ENCODE peak calls at places on chromosomes 6 and 20, in nine cellular contexts. One of them, this sample, is unnamed.

GRCh38 chr6:81465859-81466258 is 286.6 kb downstream of the TENT5A start:
- DNase-seq in tibial artery: no peak
- DNase-seq in CD4-positive, alpha-beta T cell: no peak
- DNase-seq in omental fat pad: no peak
- DNase-seq in GM12865: peak; percentile 4
- DNase-seq in CD8-positive, alpha-beta T cell: no peak
- DNase-seq in neural progenitor cell: peak; percentile 47
- DNase-seq in A673: peak; percentile 62
- DNase-seq in mammary epithelial cell: peak; percentile 4
- DNase-seq in this sample: peak; percentile 26

GRCh38 chr6:20409427-20409971 is 7.8 kb downstream of the E2F3 start:
- DNase-seq in tibial artery: no peak
- DNase-seq in CD4-positive, alpha-beta T cell: no peak
- DNase-seq in omental fat pad: no peak
- DNase-seq in GM12865: peak; percentile 86
- DNase-seq in CD8-positive, alpha-beta T cell: no peak
- DNase-seq in neural progenitor cell: no peak
- DNase-seq in A673: no peak
- DNase-seq in mammary epithelial cell: no peak
- DNase-seq in this sample: no peak

GRCh38 chr20:37898301-37899104 is 4.4 kb upstream of the VSTM2L start:
- DNase-seq in tibial artery: no peak
- DNase-seq in CD4-positive, alpha-beta T cell: no peak
- DNase-seq in omental fat pad: no peak
- DNase-seq in GM12865: no peak
- DNase-seq in CD8-positive, alpha-beta T cell: no peak
- DNase-seq in neural progenitor cell: no peak
- DNase-seq in A673: peak; percentile 74
- DNase-seq in mammary epithelial cell: peak; percentile 41
- DNase-seq in this sample: no peak

GRCh38 chr6:54291146-54291545 is 17.1 kb upstream of the TINAG start:
- DNase-seq in tibial artery: no peak
- DNase-seq in CD4-positive, alpha-beta T cell: no peak
- DNase-seq in omental fat pad: no peak
- DNase-seq in GM12865: peak; percentile 35
- DNase-seq in CD8-positive, alpha-beta T cell: no peak
- DNase-seq in neural progenitor cell: no peak
- DNase-seq in A673: peak; percentile 78
- DNase-seq in mammary epithelial cell: peak; percentile 96
- DNase-seq in this sample: no peak

GRCh38 chr6:104884867-104885517 is 25.3 kb upstream of the HACE1 start:
- DNase-seq in tibial artery: no peak
- DNase-seq in CD4-positive, alpha-beta T cell: no peak
- DNase-seq in omental fat pad: no peak
- DNase-seq in GM12865: no peak
- DNase-seq in CD8-positive, alpha-beta T cell: no peak
- DNase-seq in neural progenitor cell: no peak
- DNase-seq in A673: peak; percentile 21
- DNase-seq in mammary epithelial cell: no peak
- DNase-seq in this sample: no peak

GRCh38 chr20:25859649-25860530 is 163.2 kb upstream of the ZNF337 start:
- DNase-seq in tibial artery: peak; percentile 87
- DNase-seq in CD4-positive, alpha-beta T cell: peak; percentile 52
- DNase-seq in omental fat pad: no peak
- DNase-seq in GM12865: no peak
- DNase-seq in CD8-positive, alpha-beta T cell: no peak
- DNase-seq in neural progenitor cell: peak; percentile 90
- DNase-seq in A673: peak; percentile 67
- DNase-seq in mammary epithelial cell: peak; percentile 35
- DNase-seq in this sample: peak; percentile 30

GRCh38 chr20:31560900-31561598 is 44.0 kb upstream of the ID1 start:
- DNase-seq in tibial artery: peak; percentile 81
- DNase-seq in CD4-positive, alpha-beta T cell: no peak
- DNase-seq in omental fat pad: no peak
- DNase-seq in GM12865: no peak
- DNase-seq in CD8-positive, alpha-beta T cell: no peak
- DNase-seq in neural progenitor cell: no peak
- DNase-seq in A673: peak; percentile 54
- DNase-seq in mammary epithelial cell: peak; percentile 94
- DNase-seq in this sample: peak; percentile 87

GRCh38 chr6:12353731-12354130 is 63.6 kb downstream of the EDN1 start:
- DNase-seq in tibial artery: no peak
- DNase-seq in CD4-positive, alpha-beta T cell: no peak
- DNase-seq in omental fat pad: no peak
- DNase-seq in GM12865: no peak
- DNase-seq in CD8-positive, alpha-beta T cell: no peak
- DNase-seq in neural progenitor cell: no peak
- DNase-seq in A673: no peak
- DNase-seq in mammary epithelial cell: no peak
- DNase-seq in this sample: no peak

GRCh38 chr6:52505726-52506501 is 70.9 kb downstream of the TRAM2 start:
- DNase-seq in tibial artery: no peak
- DNase-seq in CD4-positive, alpha-beta T cell: no peak
- DNase-seq in omental fat pad: no peak
- DNase-seq in GM12865: no peak
- DNase-seq in CD8-positive, alpha-beta T cell: no peak
- DNase-seq in neural progenitor cell: no peak
- DNase-seq in A673: no peak
- DNase-seq in mammary epithelial cell: no peak
- DNase-seq in this sample: no peak

GRCh38 chr6:52504778-52505127 is 72.1 kb downstream of the TRAM2 start:
- DNase-seq in tibial artery: no peak
- DNase-seq in CD4-positive, alpha-beta T cell: no peak
- DNase-seq in omental fat pad: no peak
- DNase-seq in GM12865: no peak
- DNase-seq in CD8-positive, alpha-beta T cell: no peak
- DNase-seq in neural progenitor cell: no peak
- DNase-seq in A673: no peak
- DNase-seq in mammary epithelial cell: no peak
- DNase-seq in this sample: no peak

GRCh38 chr6:52502306-52503029 is 74.4 kb downstream of the TRAM2 start:
- DNase-seq in tibial artery: no peak
- DNase-seq in CD4-positive, alpha-beta T cell: no peak
- DNase-seq in omental fat pad: no peak
- DNase-seq in GM12865: no peak
- DNase-seq in CD8-positive, alpha-beta T cell: no peak
- DNase-seq in neural progenitor cell: no peak
- DNase-seq in A673: no peak
- DNase-seq in mammary epithelial cell: no peak
- DNase-seq in this sample: no peak

GRCh38 chr6:52503853-52504777 is 72.7 kb downstream of the TRAM2 start:
- DNase-seq in tibial artery: peak; percentile 98
- DNase-seq in CD4-positive, alpha-beta T cell: no peak
- DNase-seq in omental fat pad: peak; percentile 58
- DNase-seq in GM12865: no peak
- DNase-seq in CD8-positive, alpha-beta T cell: no peak
- DNase-seq in neural progenitor cell: no peak
- DNase-seq in A673: no peak
- DNase-seq in mammary epithelial cell: peak; percentile 99
- DNase-seq in this sample: peak; percentile 99

DNA sequence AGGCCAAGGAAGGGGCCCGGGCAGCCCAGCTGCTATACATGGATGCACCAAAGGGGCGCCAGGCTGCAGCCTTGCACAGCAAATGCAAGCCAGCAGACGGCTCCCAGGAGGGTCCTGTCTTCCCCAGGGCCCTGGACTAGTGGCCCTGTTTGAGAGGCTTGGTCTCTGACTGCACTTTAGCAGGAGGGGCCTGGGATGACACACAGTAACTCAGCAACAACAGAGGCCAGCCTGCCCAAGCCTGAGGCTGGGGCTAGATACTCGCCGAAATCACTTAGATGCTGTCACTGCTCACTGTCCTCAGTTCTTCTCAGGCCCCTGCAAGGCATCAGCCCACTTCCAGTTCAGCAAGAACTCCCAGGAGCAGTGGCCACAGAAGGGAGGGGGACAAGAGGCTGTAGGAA is 73.5 kb downstream of the TRAM2 start:
- DNase-seq in tibial artery: no peak
- DNase-seq in CD4-positive, alpha-beta T cell: no peak
- DNase-seq in omental fat pad: no peak
- DNase-seq in GM12865: no peak
- DNase-seq in CD8-positive, alpha-beta T cell: no peak
- DNase-seq in neural progenitor cell: peak; percentile 62
- DNase-seq in A673: no peak
- DNase-seq in mammary epithelial cell: no peak
- DNase-seq in this sample: peak; percentile 32
- TF ChIP-seq CTCF in tibial artery: peak; percentile 19
- TF ChIP-seq CTCF in CD4-positive, alpha-beta T cell: no peak
- TF ChIP-seq CTCF in omental fat pad: no peak
- TF ChIP-seq CTCF in GM12865: no peak
- TF ChIP-seq CTCF in CD8-positive, alpha-beta T cell: no peak
- TF ChIP-seq CTCF in neural progenitor cell: peak; percentile 31
- TF ChIP-seq CTCF in A673: no peak
- TF ChIP-seq CTCF in mammary epithelial cell: no peak
- TF ChIP-seq CTCF in this sample: peak; percentile 32

GRCh38 chr20:45539382-45539781 is at the start of gene WFDC6:
- DNase-seq in tibial artery: no peak
- DNase-seq in CD4-positive, alpha-beta T cell: no peak
- DNase-seq in omental fat pad: no peak
- DNase-seq in GM12865: no peak
- DNase-seq in CD8-positive, alpha-beta T cell: no peak
- DNase-seq in neural progenitor cell: no peak
- DNase-seq in A673: no peak
- DNase-seq in mammary epithelial cell: no peak
- DNase-seq in this sample: no peak

DNA sequence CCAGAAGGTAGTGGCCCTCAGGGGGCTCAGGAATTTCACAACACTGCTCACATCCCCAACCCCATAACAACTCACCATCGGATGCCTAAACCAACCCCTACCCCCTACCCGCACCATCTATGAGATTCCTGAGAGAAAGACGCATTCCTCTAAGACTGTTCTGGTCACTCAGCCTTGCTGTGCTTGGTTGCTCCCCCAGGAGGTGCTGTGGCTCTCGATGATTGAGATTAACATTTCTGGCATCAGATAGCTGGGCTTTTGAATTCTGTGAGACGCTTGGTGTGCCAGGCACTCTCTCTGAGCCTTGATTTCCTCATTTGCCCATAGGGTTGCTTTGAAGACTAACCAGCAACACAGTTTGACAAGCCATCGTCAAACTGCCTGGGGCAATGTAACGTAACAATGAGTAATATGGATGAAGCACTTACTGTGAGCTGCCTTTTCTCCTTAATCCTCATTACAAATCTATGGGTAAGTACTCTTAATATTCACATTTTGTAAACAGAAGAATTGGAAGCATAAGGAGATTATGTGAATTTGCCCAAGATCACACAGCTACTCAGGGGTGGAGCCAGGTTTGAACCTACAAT is 978 bp downstream of the WFDC6 start:
- DNase-seq in tibial artery: no peak
- DNase-seq in CD4-positive, alpha-beta T cell: no peak
- DNase-seq in omental fat pad: no peak
- DNase-seq in GM12865: no peak
- DNase-seq in CD8-positive, alpha-beta T cell: no peak
- DNase-seq in neural progenitor cell: peak; percentile 13
- DNase-seq in A673: no peak
- DNase-seq in mammary epithelial cell: peak; percentile 90
- DNase-seq in this sample: no peak
- TF ChIP-seq CTCF in tibial artery: no peak
- TF ChIP-seq CTCF in CD4-positive, alpha-beta T cell: no peak
- TF ChIP-seq CTCF in omental fat pad: no peak
- TF ChIP-seq CTCF in GM12865: no peak
- TF ChIP-seq CTCF in CD8-positive, alpha-beta T cell: no peak
- TF ChIP-seq CTCF in neural progenitor cell: peak; percentile 37
- TF ChIP-seq CTCF in A673: peak; percentile 19
- TF ChIP-seq CTCF in mammary epithelial cell: peak; percentile 41
- TF ChIP-seq CTCF in this sample: no peak

GRCh38 chr20:33262658-33263065 is 20.4 kb upstream of the BPIFB1 start:
- DNase-seq in tibial artery: peak; percentile 25
- DNase-seq in CD4-positive, alpha-beta T cell: no peak
- DNase-seq in omental fat pad: no peak
- DNase-seq in GM12865: peak; percentile 23
- DNase-seq in CD8-positive, alpha-beta T cell: no peak
- DNase-seq in neural progenitor cell: peak; percentile 86
- DNase-seq in A673: peak; percentile 43
- DNase-seq in mammary epithelial cell: peak; percentile 54
- DNase-seq in this sample: peak; percentile 81
- TF ChIP-seq CTCF in tibial artery: no peak
- TF ChIP-seq CTCF in CD4-positive, alpha-beta T cell: no peak
- TF ChIP-seq CTCF in omental fat pad: no peak
- TF ChIP-seq CTCF in GM12865: peak; percentile 41
- TF ChIP-seq CTCF in CD8-positive, alpha-beta T cell: no peak
- TF ChIP-seq CTCF in neural progenitor cell: peak; percentile 82
- TF ChIP-seq CTCF in A673: peak; percentile 69
- TF ChIP-seq CTCF in mammary epithelial cell: peak; percentile 81
- TF ChIP-seq CTCF in this sample: peak; percentile 87

GRCh38 chr20:10696650-10697049 is 22.9 kb upstream of the JAG1 start:
- DNase-seq in tibial artery: no peak
- DNase-seq in CD4-positive, alpha-beta T cell: no peak
- DNase-seq in omental fat pad: no peak
- DNase-seq in GM12865: peak; percentile 62
- DNase-seq in CD8-positive, alpha-beta T cell: no peak
- DNase-seq in neural progenitor cell: peak; percentile 14
- DNase-seq in A673: peak; percentile 35
- DNase-seq in mammary epithelial cell: no peak
- DNase-seq in this sample: no peak
- TF ChIP-seq CTCF in tibial artery: no peak
- TF ChIP-seq CTCF in CD4-positive, alpha-beta T cell: peak; percentile 20
- TF ChIP-seq CTCF in omental fat pad: no peak
- TF ChIP-seq CTCF in GM12865: peak; percentile 72
- TF ChIP-seq CTCF in CD8-positive, alpha-beta T cell: no peak
- TF ChIP-seq CTCF in neural progenitor cell: peak; percentile 68
- TF ChIP-seq CTCF in A673: peak; percentile 90
- TF ChIP-seq CTCF in mammary epithelial cell: peak; percentile 58
- TF ChIP-seq CTCF in this sample: peak; percentile 45